ENCODE peak calls at places on chromosomes 2 and 18, in five cellular contexts. F, W, N, J and K are unnamed samples. For H3K9me3, the result is how much of the 10 kb centered on the place peaks cover.

GRCh38 chr2:29174937-29175336 is 59.7 kb downstream of the CLIP4 start:
- DNase-seq in N (no peak), F (no peak), W (no peak), J (no peak), K (no peak)

GRCh38 chr2:74238879-74239278 is 40.5 kb downstream of the MTHFD2 start:
- DNase-seq in F (peak), W (no peak), J (no peak), N (no peak), K (no peak)

GRCh38 chr2:27010139-27010538 is 22.6 kb upstream of the TMEM214 start:
- DNase-seq in W (no peak), F (no peak), J (no peak), N (no peak), K (no peak)

GRCh38 chr2:118557791-118558190 is 289.7 kb downstream of the EN1 start:
- DNase-seq in J (no peak), W (no peak), F (no peak), N (no peak), K (no peak)

GRCh38 chr2:73494031-73494430 is 108.4 kb downstream of the ALMS1 start:
- DNase-seq in J (peak), N (no peak), W (no peak), F (peak), K (no peak)

GRCh38 chr2:68739261-68740183 is 4.9 kb downstream of the ARHGAP25 start:
- DNase-seq in J (no peak), F (no peak), N (no peak), W (no peak), K (peak)

GRCh38 chr2:161101406-161101805 is 58.8 kb upstream of the TANK start:
- DNase-seq in F (no peak), J (no peak), N (no peak), W (no peak), K (no peak)

GRCh38 chr2:207854484-207855386 is 85.0 kb upstream of the FZD5 start:
- DNase-seq in J (no peak), N (peak), W (no peak), F (peak), K (no peak)

GRCh38 chr2:1971124-1971523 is 226.8 kb upstream of the PXDN start:
- DNase-seq in F (no peak), N (no peak), W (no peak), J (no peak), K (no peak)

GRCh38 chr2:24613154-24613814 is 122.2 kb downstream of the NCOA1 start:
- DNase-seq in J (peak), F (peak), N (peak), W (no peak), K (peak)

GRCh38 chr2:232576995-232577394 is 26.5 kb downstream of the EIF4E2 start:
- DNase-seq in J (no peak), W (no peak), F (peak), N (no peak), K (no peak)

GRCh38 chr18:46373787-46374186 is 269.6 kb downstream of the HAUS1 start:
- DNase-seq in W (no peak), J (no peak), F (no peak), N (no peak), K (no peak)

GRCh38 chr2:233059797-233060499 is at the start of gene INPP5D:
- DNase-seq in F (no peak), N (no peak), W (peak), J (no peak), K (peak)

GRCh38 chr2:30293303-30293912 is 62.1 kb downstream of the LBH start:
- DNase-seq in J (peak), N (peak), W (no peak), F (peak), K (no peak)

GRCh38 chr2:18762667-18763066 is 173.3 kb upstream of the NT5C1B start:
- DNase-seq in F (peak), W (no peak), J (no peak), N (no peak), K (no peak)

GRCh38 chr18:12394428-12394827 is 13.3 kb upstream of the PRELID3A start:
- DNase-seq in W (no peak), N (no peak), F (no peak), J (peak), K (peak)

GRCh38 chr18:31976242-31976641 is 33.3 kb upstream of the TRAPPC8 start:
- DNase-seq in J (no peak), W (no peak), N (no peak), F (no peak), K (no peak)
- H3K9me3 ChIP-seq in J (under half), W (under half), N (under half), F (under half), K (under half)

DNA sequence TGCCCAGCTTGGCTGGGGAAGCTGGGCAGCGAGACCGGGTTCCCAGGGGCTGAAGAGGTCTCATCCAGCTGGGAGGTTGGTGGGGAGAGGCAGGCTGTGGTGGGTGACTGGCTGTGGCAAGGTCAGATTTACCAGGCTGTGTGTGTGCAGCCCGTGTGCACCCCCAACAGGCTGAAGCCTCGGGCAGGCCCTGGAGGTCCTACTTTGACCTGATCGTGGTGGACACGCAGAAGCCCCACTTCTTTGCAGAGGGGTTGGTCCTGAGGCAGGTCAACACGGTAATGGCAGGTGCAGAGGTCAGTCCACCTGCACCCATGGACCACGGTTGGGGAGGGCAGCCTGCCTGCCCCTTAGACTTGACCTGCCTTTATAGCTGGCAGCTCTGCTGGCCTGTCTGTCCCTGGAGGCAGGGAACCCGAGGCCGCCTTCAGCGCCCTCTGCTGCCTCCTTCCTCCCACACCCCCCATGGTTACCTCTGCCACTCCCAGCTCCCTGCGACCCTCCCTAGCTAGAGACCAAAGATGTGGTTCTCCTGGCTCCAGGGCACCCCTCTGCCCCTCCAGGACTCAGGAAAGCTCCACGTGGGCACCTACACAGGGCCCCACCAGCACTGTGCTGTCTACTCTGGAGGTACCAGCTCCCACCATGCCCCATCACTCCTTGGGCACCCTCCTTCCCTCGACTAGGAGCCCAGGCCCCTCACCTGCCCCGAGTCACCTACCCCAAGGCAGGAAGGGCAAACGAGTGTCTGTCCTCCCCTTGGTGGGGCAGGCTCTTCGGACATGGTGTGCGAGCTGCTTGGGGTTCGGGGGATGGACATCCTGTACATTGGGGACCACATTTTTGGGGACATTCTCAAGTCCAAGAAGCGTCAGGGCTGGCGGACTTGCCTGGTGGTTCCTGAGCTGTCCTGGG is 4.0 kb downstream of the NT5DC4 start:
- DNase-seq in W (peak), J (peak), N (no peak), F (no peak), K (no peak)
- TF ChIP-seq CTCF in W (peak), J (peak), N (peak), F (no peak), K (peak)

GRCh38 chr2:46339676-46340459 is 42.7 kb downstream of the EPAS1 start:
- DNase-seq in J (no peak), F (no peak), W (no peak), N (no peak), K (no peak)

GRCh38 chr2:46336560-46336959 is 39.4 kb downstream of the EPAS1 start:
- DNase-seq in F (peak), N (no peak), J (no peak), W (no peak), K (no peak)

GRCh38 chr2:46337208-46337994 is 40.2 kb downstream of the EPAS1 start:
- DNase-seq in J (no peak), N (no peak), F (no peak), W (no peak), K (no peak)

GRCh38 chr2:46339200-46339599 is 42.0 kb downstream of the EPAS1 start:
- DNase-seq in F (no peak), J (no peak), N (no peak), W (no peak), K (no peak)

GRCh38 chr2:46338674-46339073 is 41.5 kb downstream of the EPAS1 start:
- DNase-seq in F (no peak), W (no peak), J (no peak), N (no peak), K (no peak)
- H3K27ac ChIP-seq in F (no peak), W (no peak), J (no peak), N (no peak), K (no peak)

GRCh38 chr2:51219468-51219867 is 187.5 kb upstream of the NRXN1 start:
- DNase-seq in F (peak), J (no peak), N (peak), W (no peak), K (no peak)

GRCh38 chr2:51212374-51212773 is 180.4 kb upstream of the NRXN1 start:
- DNase-seq in J (no peak), N (no peak), F (no peak), W (no peak), K (no peak)

GRCh38 chr2:51218057-51218456 is 186.1 kb upstream of the NRXN1 start:
- DNase-seq in W (no peak), N (no peak), F (no peak), J (no peak), K (no peak)

GRCh38 chr2:51213826-51214225 is 181.9 kb upstream of the NRXN1 start:
- DNase-seq in N (no peak), W (no peak), J (no peak), F (peak), K (no peak)
- H3K9me3 ChIP-seq in N (under half), W (under half), J (under half), F (under half), K (under half)

DNA sequence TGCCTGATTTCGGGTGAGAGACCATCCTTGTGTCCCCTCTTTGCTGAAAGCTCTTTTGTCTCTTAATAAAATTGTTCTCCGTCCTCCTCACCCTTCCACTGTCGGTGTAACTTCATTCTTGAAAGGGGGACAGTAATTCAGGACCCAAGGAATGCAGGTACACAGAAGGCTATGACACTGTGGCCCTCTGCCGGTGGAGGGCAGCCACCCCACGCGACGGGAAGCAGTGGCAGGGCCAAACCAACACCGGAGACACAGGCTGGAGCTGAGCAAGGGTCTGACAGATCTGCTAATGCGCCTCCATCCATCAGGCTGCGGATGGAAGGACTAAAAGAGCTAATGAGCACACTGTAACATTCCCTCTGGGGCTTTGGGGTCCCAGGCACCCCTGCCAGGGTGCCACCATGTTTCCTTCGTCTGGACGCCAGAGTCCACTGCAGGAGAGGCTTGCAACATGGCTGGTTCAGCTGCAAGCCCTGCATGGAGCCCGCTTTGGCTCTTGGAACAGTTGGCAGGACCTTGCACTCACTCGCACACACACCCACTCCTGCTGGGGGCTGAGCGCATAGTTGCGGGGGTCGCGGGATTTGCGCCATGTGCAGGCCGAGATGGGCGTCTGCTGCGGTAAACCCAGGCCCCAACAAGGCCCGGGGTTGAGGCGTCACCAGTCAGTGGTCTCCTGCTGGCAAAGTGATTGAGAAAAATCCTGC is 544.1 kb upstream of the CDH7 start:
- DNase-seq in N (no peak), J (peak), F (no peak), W (no peak), K (no peak)
- TF ChIP-seq CTCF in N (no peak), J (no peak), F (no peak), W (no peak), K (peak)

GRCh38 chr2:10738192-10738591 is 16.8 kb downstream of the ATP6V1C2 start:
- DNase-seq in N (no peak), W (peak), F (no peak), J (no peak), K (no peak)
- H3K27ac ChIP-seq in N (no peak), W (peak), F (no peak), J (no peak), K (no peak)

GRCh38 chr2:115634578-115634977 is 1192.1 kb downstream of the DPP10 start:
- DNase-seq in W (no peak), F (no peak), J (no peak), N (no peak), K (no peak)

GRCh38 chr2:115635440-115635839 is 1193.0 kb downstream of the DPP10 start:
- DNase-seq in N (no peak), W (no peak), F (no peak), J (no peak), K (no peak)
- H3K9me3 ChIP-seq in N (under half), W (under half), F (under half), J (under half), K (under half)